ENCODE peak calls at places on chromosome 10, in eight cellular contexts. M is activated naive CD4-positive, alpha-beta T cell; Q is astrocyte of the hippocampus; W is stimulated activated CD8-positive, alpha-beta memory T cell treated with anti-CD3 and anti-CD28 coated beads, Interleukin-12 subunit alpha, Interleukin-12 subunit beta, amount 100 ng/mL, for 4 hours; K is HuH-7.5; G is endodermal cell; A is NCI-H774; O is choroid plexus epithelial cell. L is an unnamed sample.

GRCh38 chr10:116147162-116147906 is 125.7 kb downstream of the GFRA1 start:
- DNase-seq in M (no peak), Q (no peak), W (no peak), K (no peak), G (no peak), A (no peak), O (no peak), L (no peak)

GRCh38 chr10:43225787-43226153 is 41.1 kb downstream of the RASGEF1A start:
- DNase-seq in M (no peak), Q (no peak), W (peak), K (no peak), G (no peak), A (no peak), O (no peak), L (no peak)

GRCh38 chr10:73003822-73004221 is 49.2 kb upstream of the PLA2G12B start:
- DNase-seq in M (no peak), Q (no peak), W (no peak), K (no peak), G (no peak), A (no peak), O (no peak), L (no peak)

GRCh38 chr10:32851301-32851700 is 106.7 kb downstream of the ITGB1 start:
- DNase-seq in M (no peak), Q (no peak), W (no peak), K (no peak), G (no peak), A (no peak), O (peak), L (no peak)

GRCh38 chr10:89653410-89653828 is 8.4 kb upstream of the PANK1 start:
- DNase-seq in M (no peak), Q (peak), W (no peak), K (no peak), G (no peak), A (no peak), O (peak), L (no peak)

GRCh38 chr10:132574783-132575319 is 37.3 kb downstream of the INPP5A start:
- DNase-seq in M (no peak), Q (peak), W (no peak), K (no peak), G (peak), A (no peak), O (peak), L (no peak)

GRCh38 chr10:125092564-125093031 is 67.8 kb downstream of the CTBP2 start:
- DNase-seq in M (no peak), Q (no peak), W (no peak), K (no peak), G (no peak), A (no peak), O (no peak), L (no peak)

GRCh38 chr10:45532501-45532900 is 140.1 kb downstream of the ZFAND4 start:
- DNase-seq in M (no peak), Q (no peak), W (no peak), K (no peak), G (no peak), A (no peak), O (peak), L (no peak)

GRCh38 chr10:92834331-92834730 is 14.0 kb upstream of the EXOC6 start:
- DNase-seq in M (no peak), Q (no peak), W (no peak), K (no peak), G (no peak), A (no peak), O (no peak), L (no peak)

GRCh38 chr10:99526861-99527504 is 5.8 kb upstream of the NKX2-3 start:
- DNase-seq in M (no peak), Q (no peak), W (no peak), K (no peak), G (peak), A (no peak), O (no peak), L (no peak)

GRCh38 chr10:14820010-14820774 is 17.6 kb downstream of the CDNF start:
- DNase-seq in M (no peak), Q (peak), W (no peak), K (no peak), G (no peak), A (no peak), O (peak), L (no peak)

GRCh38 chr10:79249156-79250121 is 97.8 kb upstream of the PPIF start:
- DNase-seq in M (no peak), Q (no peak), W (no peak), K (no peak), G (no peak), A (no peak), O (no peak), L (no peak)

GRCh38 chr10:102120987-102121738 is 995 bp upstream of the LDB1 start:
- DNase-seq in M (no peak), Q (peak), W (no peak), K (no peak), G (peak), A (no peak), O (peak), L (no peak)

GRCh38 chr10:131041361-131041916 is 270.1 kb downstream of the TCERG1L start:
- DNase-seq in M (no peak), Q (no peak), W (no peak), K (no peak), G (no peak), A (no peak), O (no peak), L (peak)